ENCODE peak calls at places on chromosome 13, in four cellular contexts. V, M, P and K are unnamed samples.

GRCh38 chr13:96900992-96901391 is 93.3 kb downstream of the OXGR1 start:
- DNase-seq in V (no peak), M (no peak), P (no peak), K (no peak)

GRCh38 chr13:72586519-72586918 is 140.9 kb downstream of the MZT1 start:
- DNase-seq in V (no peak), M (no peak), P (no peak), K (no peak)

GRCh38 chr13:71417205-71417604 is 449.8 kb downstream of the DACH1 start:
- DNase-seq in V (no peak), M (no peak), P (no peak), K (no peak)

GRCh38 chr13:27339299-27339698 is 68.7 kb downstream of the RASL11A start:
- DNase-seq in V (peak; percentile 61), M (no peak), P (peak; percentile 60), K (peak; percentile 78)

GRCh38 chr13:46495647-46496046 is 57.3 kb upstream of the LRCH1 start:
- DNase-seq in V (no peak), M (no peak), P (no peak), K (no peak)

GRCh38 chr13:78137404-78138142 is 218.9 kb upstream of the EDNRB start:
- DNase-seq in V (peak; percentile 41), M (peak; percentile 30), P (peak; percentile 58), K (peak; percentile 33)

GRCh38 chr13:36420437-36420891 is 11.8 kb upstream of the CCNA1 start:
- DNase-seq in V (peak; percentile 64), M (peak; percentile 18), P (peak; percentile 61), K (peak; percentile 24)

GRCh38 chr13:94342436-94343242 is 136.8 kb downstream of the DCT start:
- DNase-seq in V (no peak), M (no peak), P (no peak), K (no peak)

GRCh38 chr13:41452462-41452861 is 4.9 kb upstream of the RGCC start:
- DNase-seq in V (no peak), M (no peak), P (no peak), K (no peak)

GRCh38 chr13:77356155-77356554 is 29.3 kb upstream of the MYCBP2 start:
- DNase-seq in V (no peak), M (no peak), P (no peak), K (no peak)

GRCh38 chr13:37595162-37595561 is 3.4 kb downstream of the POSTN start:
- DNase-seq in V (no peak), M (no peak), P (no peak), K (no peak)

GRCh38 chr13:79108914-79109643 is 297.0 kb downstream of the RBM26 start:
- DNase-seq in V (no peak), M (no peak), P (no peak), K (no peak)

GRCh38 chr13:37492741-37493514 is 105.6 kb downstream of the POSTN start:
- DNase-seq in V (no peak), M (no peak), P (no peak), K (no peak)

GRCh38 chr13:93689333-93689732 is 462.7 kb downstream of the GPC6 start:
- DNase-seq in V (no peak), M (no peak), P (no peak), K (no peak)

GRCh38 chr13:74651121-74651520 is 516.9 kb upstream of the KLF12 start:
- DNase-seq in V (no peak), M (no peak), P (no peak), K (no peak)

GRCh38 chr13:74644239-74644638 is 510.0 kb upstream of the KLF12 start:
- DNase-seq in V (no peak), M (no peak), P (no peak), K (no peak)

GRCh38 chr13:74647211-74647610 is 513.0 kb upstream of the KLF12 start:
- DNase-seq in V (no peak), M (no peak), P (no peak), K (no peak)

DNA sequence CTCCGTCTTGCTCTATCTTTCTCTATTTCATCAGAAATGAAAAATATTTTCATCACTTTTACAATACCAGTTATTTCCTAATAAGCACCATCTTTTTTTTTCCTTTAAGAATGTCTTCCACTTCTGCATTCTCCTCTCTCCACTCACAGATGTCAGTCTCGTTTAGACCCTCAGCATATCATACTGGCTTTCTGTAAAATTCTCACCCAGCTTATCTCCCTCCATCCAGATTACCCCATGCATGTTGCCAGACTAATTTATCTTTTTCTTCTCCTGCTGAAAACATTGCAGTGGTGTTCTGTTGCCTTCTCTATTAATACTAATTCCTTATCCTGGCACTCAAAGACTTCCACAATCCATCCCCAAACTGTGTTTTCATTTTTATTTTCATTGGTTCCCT is 513.8 kb upstream of the KLF12 start:
- DNase-seq in V (no peak), M (no peak), P (no peak), K (no peak)
- TF ChIP-seq TCF7L2 in V (no peak), M (no peak), P (no peak), K (no peak)

GRCh38 chr13:56216221-56216620 is 924.5 kb upstream of the PRR20A start:
- DNase-seq in V (no peak), M (no peak), P (no peak), K (no peak)
- TF ChIP-seq TCF7L2 in V (no peak), M (no peak), P (no peak), K (no peak)

DNA sequence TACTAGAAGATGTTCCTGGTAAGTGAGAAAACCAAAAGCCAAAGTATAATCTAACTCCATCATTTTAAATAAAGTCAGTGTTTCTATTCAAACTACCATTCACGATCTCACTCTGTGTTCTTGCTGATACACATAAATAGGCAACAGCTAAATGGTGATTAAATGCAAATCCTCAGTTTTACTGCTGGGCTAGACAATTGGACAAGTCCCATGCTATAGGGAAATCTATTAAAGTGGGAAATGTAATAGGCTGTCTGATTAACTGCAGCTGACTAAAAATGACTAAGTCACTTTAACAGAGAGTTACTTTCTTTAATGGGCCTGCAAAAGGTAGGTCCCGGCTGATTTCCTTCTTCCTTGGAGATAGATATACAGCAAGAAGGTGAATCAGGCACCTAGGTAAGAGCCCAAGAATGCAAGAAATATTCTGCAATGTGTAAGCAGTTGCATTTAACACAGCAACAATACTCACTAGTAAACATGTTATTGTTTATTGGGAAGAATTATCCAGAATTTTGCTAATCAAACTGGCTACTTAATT is 298.4 kb downstream of the SLITRK6 start:
- DNase-seq in V (no peak), M (no peak), P (no peak), K (no peak)
- TF ChIP-seq TCF7L2 in V (no peak), M (no peak), P (no peak), K (no peak)

GRCh38 chr13:112776354-112776753 is 86.5 kb downstream of the ATP11A start:
- DNase-seq in V (no peak), M (no peak), P (no peak), K (no peak)
- TF ChIP-seq TCF7L2 in V (no peak), M (no peak), P (no peak), K (no peak)

DNA sequence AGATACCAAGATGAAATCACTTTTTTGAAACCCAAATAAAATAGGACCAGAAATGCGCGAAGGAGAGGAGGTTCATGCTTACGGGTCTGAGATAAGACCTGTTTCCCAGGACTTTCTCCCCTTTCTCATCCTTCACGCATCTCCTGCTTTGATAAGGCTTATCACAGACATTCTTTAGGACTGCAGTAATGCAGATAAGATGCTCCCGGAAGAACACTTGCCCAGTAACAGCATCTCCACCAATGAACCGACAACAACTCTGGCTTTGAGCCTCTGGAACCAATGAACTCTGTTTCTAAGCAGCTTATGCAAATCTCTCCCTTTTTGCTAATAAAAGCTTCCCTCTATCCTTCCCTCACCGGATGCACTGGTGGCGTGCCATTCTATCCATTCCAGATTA is 783.4 kb upstream of the ARGLU1 start:
- DNase-seq in V (no peak), M (no peak), P (no peak), K (no peak)
- TF ChIP-seq TCF7L2 in V (no peak), M (no peak), P (no peak), K (no peak)

DNA sequence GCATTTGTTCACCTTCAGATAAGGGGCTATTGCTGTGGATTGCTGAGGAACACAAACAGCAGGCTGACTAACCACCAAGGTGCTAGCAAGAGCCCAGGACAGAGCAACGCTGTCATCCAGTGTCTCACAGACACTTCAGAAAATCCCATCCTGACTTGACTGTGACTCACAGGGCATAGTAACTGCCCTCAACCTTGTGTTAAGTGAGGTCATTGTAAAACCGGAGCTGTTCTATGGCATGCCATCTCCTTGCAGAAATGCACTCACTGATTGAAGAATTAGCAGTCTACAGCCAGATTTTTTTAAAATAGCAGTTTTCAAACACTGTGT is 51.1 kb downstream of the TNFRSF19 start:
- DNase-seq in V (no peak), M (peak; percentile 52), P (peak; percentile 20), K (no peak)
- TF ChIP-seq TCF7L2 in V (no peak), M (no peak), P (no peak), K (no peak)